ENCODE peak calls at places on chromosomes 2 and 18, in seven cellular contexts. J is HTR-8/SVneo; R is activated T-cell treated with anti-CD3 and anti-CD28 coated beads, Interleukin-2, amount 50 U/mL, for 4 hours; C is stimulated activated CD8-positive, alpha-beta memory T cell treated with anti-CD3 and anti-CD28 coated beads, Interleukin-7, amount 100 ng/mL, for 1 hour; I is RCC 7860; Y is Calu3; W is NCI-H1417. H is an unnamed sample.

GRCh38 chr18:11518788-11519685 is 90.4 kb upstream of the SLC35G4 start:
- DNase-seq in J (peak), R (no peak), C (no peak), I (peak), Y (peak), W (peak), H (peak)

GRCh38 chr2:150171065-150171548 is 316.4 kb downstream of the RND3 start:
- DNase-seq in J (no peak), R (no peak), C (no peak), I (no peak), Y (no peak), W (no peak), H (no peak)

GRCh38 chr2:85662899-85663683 is 4.9 kb downstream of the SFTPB start:
- DNase-seq in J (peak), R (no peak), C (no peak), I (peak), Y (peak), W (no peak), H (no peak)

GRCh38 chr2:11679491-11680130 is 9.6 kb upstream of the NTSR2 start:
- DNase-seq in J (no peak), R (no peak), C (no peak), I (no peak), Y (no peak), W (no peak), H (no peak)

GRCh38 chr2:41194235-41194634 is 742.3 kb upstream of the SLC8A1 start:
- DNase-seq in J (peak), R (no peak), C (no peak), I (peak), Y (peak), W (no peak), H (no peak)

GRCh38 chr2:220356076-220356475 is 728.6 kb downstream of the SLC4A3 start:
- DNase-seq in J (no peak), R (no peak), C (no peak), I (no peak), Y (peak), W (no peak), H (no peak)

GRCh38 chr2:181203916-181204315 is 223.5 kb downstream of the UBE2E3 start:
- DNase-seq in J (peak), R (no peak), C (no peak), I (no peak), Y (no peak), W (no peak), H (no peak)

GRCh38 chr2:191878576-191879298 is 31.8 kb upstream of the CAVIN2 start:
- DNase-seq in J (peak), R (no peak), C (no peak), I (peak), Y (no peak), W (no peak), H (no peak)

GRCh38 chr2:226687641-226688253 is 111.9 kb downstream of the IRS1 start:
- DNase-seq in J (no peak), R (no peak), C (no peak), I (peak), Y (no peak), W (no peak), H (no peak)

GRCh38 chr2:114926303-114926702 is 483.9 kb downstream of the DPP10 start:
- DNase-seq in J (no peak), R (no peak), C (no peak), I (no peak), Y (no peak), W (no peak), H (no peak)

GRCh38 chr2:146584316-146584715 is 1260.5 kb upstream of the ACVR2A start:
- DNase-seq in J (no peak), R (no peak), C (no peak), I (no peak), Y (no peak), W (no peak), H (no peak)

GRCh38 chr18:56565596-56566355 is 72.6 kb downstream of the TXNL1 start:
- DNase-seq in J (no peak), R (no peak), C (no peak), I (no peak), Y (peak), W (no peak), H (no peak)

GRCh38 chr2:190835303-190835930 is 45.2 kb upstream of the GLS start:
- DNase-seq in J (peak), R (no peak), C (no peak), I (peak), Y (peak), W (no peak), H (no peak)

GRCh38 chr2:202014328-202015034 is 19.2 kb upstream of the FZD7 start:
- DNase-seq in J (peak), R (no peak), C (no peak), I (no peak), Y (no peak), W (no peak), H (no peak)

H was measured in NCI-H345.